ENCODE peak calls at places on chromosomes 11 and 22, in four cellular contexts. One of them, this sample, is unnamed.
A peak's percentile ranks its signal among the peaks of the same experiment; 100 is the strongest.

GRCh38 chr11:117271208-117271607 is 19.9 kb upstream of the BACE1-AS start:
- DNase-seq in IMR-90: no peak
- DNase-seq in iPS DF 19.7: no peak
- DNase-seq in CD4-positive, CD25-positive, alpha-beta regulatory T cell: no peak
- DNase-seq in this sample: no peak

GRCh38 chr22:35986085-35986484 is 42.5 kb downstream of the RBFOX2 start:
- DNase-seq in IMR-90: peak; percentile 31
- DNase-seq in CD4-positive, CD25-positive, alpha-beta regulatory T cell: no peak
- DNase-seq in iPS DF 19.7: no peak
- DNase-seq in this sample: no peak

GRCh38 chr11:94525933-94526332 is 13.7 kb downstream of the C11orf97 start:
- DNase-seq in iPS DF 19.7: no peak
- DNase-seq in IMR-90: peak; percentile 74
- DNase-seq in CD4-positive, CD25-positive, alpha-beta regulatory T cell: no peak
- DNase-seq in this sample: no peak

GRCh38 chr11:62148271-62148980 is 24.6 kb downstream of the INCENP start:
- DNase-seq in CD4-positive, CD25-positive, alpha-beta regulatory T cell: no peak
- DNase-seq in IMR-90: no peak
- DNase-seq in iPS DF 19.7: no peak
- DNase-seq in this sample: peak; percentile 7

GRCh38 chr11:91664521-91664920 is 560.1 kb upstream of the FAT3 start:
- DNase-seq in IMR-90: no peak
- DNase-seq in iPS DF 19.7: no peak
- DNase-seq in CD4-positive, CD25-positive, alpha-beta regulatory T cell: no peak
- DNase-seq in this sample: no peak

GRCh38 chr11:21412652-21413383 is 743.4 kb downstream of the NELL1 start:
- DNase-seq in CD4-positive, CD25-positive, alpha-beta regulatory T cell: no peak
- DNase-seq in IMR-90: no peak
- DNase-seq in iPS DF 19.7: no peak
- DNase-seq in this sample: no peak

GRCh38 chr11:74749127-74749964 is 697 bp downstream of the RNF169 start:
- DNase-seq in CD4-positive, CD25-positive, alpha-beta regulatory T cell: peak; percentile 33
- DNase-seq in iPS DF 19.7: no peak
- DNase-seq in IMR-90: peak; percentile 29
- DNase-seq in this sample: peak; percentile 77

GRCh38 chr11:90113541-90113940 is 20.9 kb upstream of the NAALAD2 start:
- DNase-seq in IMR-90: no peak
- DNase-seq in CD4-positive, CD25-positive, alpha-beta regulatory T cell: no peak
- DNase-seq in iPS DF 19.7: no peak
- DNase-seq in this sample: no peak

GRCh38 chr11:64072871-64073270 is 37.1 kb downstream of the FLRT1 start:
- DNase-seq in CD4-positive, CD25-positive, alpha-beta regulatory T cell: no peak
- DNase-seq in iPS DF 19.7: no peak
- DNase-seq in IMR-90: no peak
- DNase-seq in this sample: no peak